ENCODE peak calls at places on chromosomes 4 and X, in ten cellular contexts. One of them, this sample, is unnamed.

GRCh38 chr4:11824557-11824956 is 395.9 kb upstream of the HS3ST1 start:
- DNase-seq in mesothelial cell of epicardium: no peak
- DNase-seq in right atrium auricular region: no peak
- DNase-seq in CD4-positive, alpha-beta T cell: no peak
- DNase-seq in GM12865: no peak
- DNase-seq in heart left ventricle: no peak
- DNase-seq in WERI-Rb-1: no peak
- DNase-seq in right lobe of liver: no peak
- DNase-seq in astrocyte: no peak
- DNase-seq in bronchial epithelial cell: no peak
- DNase-seq in this sample: no peak

GRCh38 chr4:111216791-111217190 is 593.9 kb upstream of the PITX2 start:
- DNase-seq in mesothelial cell of epicardium: no peak
- DNase-seq in right atrium auricular region: no peak
- DNase-seq in CD4-positive, alpha-beta T cell: no peak
- DNase-seq in GM12865: no peak
- DNase-seq in heart left ventricle: no peak
- DNase-seq in WERI-Rb-1: no peak
- DNase-seq in right lobe of liver: no peak
- DNase-seq in astrocyte: no peak
- DNase-seq in bronchial epithelial cell: no peak
- DNase-seq in this sample: no peak

GRCh38 chrX:121479406-121479805 is 432.0 kb downstream of the GLUD2 start:
- DNase-seq in mesothelial cell of epicardium: no peak
- DNase-seq in right atrium auricular region: no peak
- DNase-seq in CD4-positive, alpha-beta T cell: no peak
- DNase-seq in GM12865: no peak
- DNase-seq in heart left ventricle: no peak
- DNase-seq in WERI-Rb-1: no peak
- DNase-seq in right lobe of liver: no peak
- DNase-seq in astrocyte: no peak
- DNase-seq in bronchial epithelial cell: no peak
- DNase-seq in this sample: no peak

GRCh38 chr4:184384056-184384809 is 90.1 kb downstream of the IRF2 start:
- DNase-seq in mesothelial cell of epicardium: no peak
- DNase-seq in right atrium auricular region: peak
- DNase-seq in CD4-positive, alpha-beta T cell: no peak
- DNase-seq in GM12865: peak
- DNase-seq in heart left ventricle: no peak
- DNase-seq in WERI-Rb-1: no peak
- DNase-seq in right lobe of liver: no peak
- DNase-seq in astrocyte: peak
- DNase-seq in bronchial epithelial cell: peak
- DNase-seq in this sample: peak

GRCh38 chr4:158168606-158169005 is 4.2 kb downstream of the GASK1B start:
- DNase-seq in mesothelial cell of epicardium: no peak
- DNase-seq in right atrium auricular region: no peak
- DNase-seq in CD4-positive, alpha-beta T cell: no peak
- DNase-seq in GM12865: no peak
- DNase-seq in heart left ventricle: no peak
- DNase-seq in WERI-Rb-1: no peak
- DNase-seq in right lobe of liver: no peak
- DNase-seq in astrocyte: no peak
- DNase-seq in bronchial epithelial cell: no peak
- DNase-seq in this sample: no peak

GRCh38 chrX:13414006-13414647 is 94.3 kb upstream of the ATXN3L start:
- DNase-seq in mesothelial cell of epicardium: no peak
- DNase-seq in right atrium auricular region: no peak
- DNase-seq in CD4-positive, alpha-beta T cell: no peak
- DNase-seq in GM12865: no peak
- DNase-seq in heart left ventricle: no peak
- DNase-seq in WERI-Rb-1: peak
- DNase-seq in right lobe of liver: no peak
- DNase-seq in astrocyte: no peak
- DNase-seq in bronchial epithelial cell: no peak
- DNase-seq in this sample: no peak

GRCh38 chr4:98775672-98776071 is 117.3 kb upstream of the TSPAN5 start:
- DNase-seq in mesothelial cell of epicardium: no peak
- DNase-seq in right atrium auricular region: no peak
- DNase-seq in CD4-positive, alpha-beta T cell: no peak
- DNase-seq in GM12865: no peak
- DNase-seq in heart left ventricle: no peak
- DNase-seq in WERI-Rb-1: no peak
- DNase-seq in right lobe of liver: no peak
- DNase-seq in astrocyte: no peak
- DNase-seq in bronchial epithelial cell: no peak
- DNase-seq in this sample: no peak

GRCh38 chr4:24169956-24170355 is 280.1 kb upstream of the PPARGC1A start:
- DNase-seq in mesothelial cell of epicardium: no peak
- DNase-seq in right atrium auricular region: no peak
- DNase-seq in CD4-positive, alpha-beta T cell: no peak
- DNase-seq in GM12865: no peak
- DNase-seq in heart left ventricle: no peak
- DNase-seq in WERI-Rb-1: no peak
- DNase-seq in right lobe of liver: no peak
- DNase-seq in astrocyte: no peak
- DNase-seq in bronchial epithelial cell: no peak
- DNase-seq in this sample: no peak

GRCh38 chr4:156606444-156607197 is 365.0 kb downstream of the PDGFC start:
- DNase-seq in mesothelial cell of epicardium: no peak
- DNase-seq in right atrium auricular region: no peak
- DNase-seq in CD4-positive, alpha-beta T cell: no peak
- DNase-seq in GM12865: no peak
- DNase-seq in heart left ventricle: no peak
- DNase-seq in WERI-Rb-1: no peak
- DNase-seq in right lobe of liver: no peak
- DNase-seq in astrocyte: peak
- DNase-seq in bronchial epithelial cell: no peak
- DNase-seq in this sample: no peak

GRCh38 chrX:107731831-107732502 is 43.6 kb downstream of the TSC22D3 start:
- DNase-seq in mesothelial cell of epicardium: no peak
- DNase-seq in right atrium auricular region: peak
- DNase-seq in CD4-positive, alpha-beta T cell: no peak
- DNase-seq in GM12865: no peak
- DNase-seq in heart left ventricle: peak
- DNase-seq in WERI-Rb-1: no peak
- DNase-seq in right lobe of liver: peak
- DNase-seq in astrocyte: peak
- DNase-seq in bronchial epithelial cell: peak
- DNase-seq in this sample: no peak

GRCh38 chrX:107542500-107542899 is 85.8 kb upstream of the PRPS1 start:
- DNase-seq in mesothelial cell of epicardium: no peak
- DNase-seq in right atrium auricular region: no peak
- DNase-seq in CD4-positive, alpha-beta T cell: no peak
- DNase-seq in GM12865: peak
- DNase-seq in heart left ventricle: no peak
- DNase-seq in WERI-Rb-1: peak
- DNase-seq in right lobe of liver: no peak
- DNase-seq in astrocyte: peak
- DNase-seq in bronchial epithelial cell: peak
- DNase-seq in this sample: no peak

GRCh38 chr4:137601924-137602323 is 69.6 kb upstream of the PCDH18 start:
- DNase-seq in mesothelial cell of epicardium: no peak
- DNase-seq in right atrium auricular region: no peak
- DNase-seq in CD4-positive, alpha-beta T cell: no peak
- DNase-seq in GM12865: no peak
- DNase-seq in heart left ventricle: no peak
- DNase-seq in WERI-Rb-1: no peak
- DNase-seq in right lobe of liver: no peak
- DNase-seq in astrocyte: peak
- DNase-seq in bronchial epithelial cell: peak
- DNase-seq in this sample: no peak

GRCh38 chr4:30789219-30789671 is 69.1 kb downstream of the PCDH7 start:
- DNase-seq in mesothelial cell of epicardium: no peak
- DNase-seq in right atrium auricular region: no peak
- DNase-seq in CD4-positive, alpha-beta T cell: no peak
- DNase-seq in GM12865: no peak
- DNase-seq in heart left ventricle: no peak
- DNase-seq in WERI-Rb-1: no peak
- DNase-seq in right lobe of liver: no peak
- DNase-seq in astrocyte: no peak
- DNase-seq in bronchial epithelial cell: peak
- DNase-seq in this sample: no peak

GRCh38 chrX:35382966-35383365 is 415.2 kb upstream of the MAGEB16 start:
- DNase-seq in mesothelial cell of epicardium: no peak
- DNase-seq in right atrium auricular region: no peak
- DNase-seq in CD4-positive, alpha-beta T cell: no peak
- DNase-seq in GM12865: no peak
- DNase-seq in heart left ventricle: no peak
- DNase-seq in WERI-Rb-1: no peak
- DNase-seq in right lobe of liver: no peak
- DNase-seq in astrocyte: no peak
- DNase-seq in bronchial epithelial cell: no peak
- DNase-seq in this sample: no peak

GRCh38 chrX:130110379-130111219 is at the start of gene ELF4:
- DNase-seq in mesothelial cell of epicardium: no peak
- DNase-seq in right atrium auricular region: no peak
- DNase-seq in CD4-positive, alpha-beta T cell: peak
- DNase-seq in GM12865: peak
- DNase-seq in heart left ventricle: peak
- DNase-seq in WERI-Rb-1: peak
- DNase-seq in right lobe of liver: no peak
- DNase-seq in astrocyte: no peak
- DNase-seq in bronchial epithelial cell: no peak
- DNase-seq in this sample: peak

GRCh38 chr4:84493092-84493850 is 5.8 kb downstream of the NKX6-1 start:
- DNase-seq in mesothelial cell of epicardium: no peak
- DNase-seq in right atrium auricular region: no peak
- DNase-seq in CD4-positive, alpha-beta T cell: no peak
- DNase-seq in GM12865: peak
- DNase-seq in heart left ventricle: no peak
- DNase-seq in WERI-Rb-1: peak
- DNase-seq in right lobe of liver: no peak
- DNase-seq in astrocyte: peak
- DNase-seq in bronchial epithelial cell: no peak
- DNase-seq in this sample: no peak

GRCh38 chr4:3775011-3775410 is 8.8 kb downstream of the ADRA2C start:
- DNase-seq in mesothelial cell of epicardium: no peak
- DNase-seq in right atrium auricular region: no peak
- DNase-seq in CD4-positive, alpha-beta T cell: no peak
- DNase-seq in GM12865: no peak
- DNase-seq in heart left ventricle: no peak
- DNase-seq in WERI-Rb-1: no peak
- DNase-seq in right lobe of liver: no peak
- DNase-seq in astrocyte: no peak
- DNase-seq in bronchial epithelial cell: no peak
- DNase-seq in this sample: no peak

GRCh38 chr4:54998991-54999390 is 126.4 kb downstream of the KDR start:
- DNase-seq in mesothelial cell of epicardium: no peak
- DNase-seq in right atrium auricular region: no peak
- DNase-seq in CD4-positive, alpha-beta T cell: no peak
- DNase-seq in GM12865: no peak
- DNase-seq in heart left ventricle: no peak
- DNase-seq in WERI-Rb-1: no peak
- DNase-seq in right lobe of liver: no peak
- DNase-seq in astrocyte: peak
- DNase-seq in bronchial epithelial cell: peak
- DNase-seq in this sample: no peak
- TF ChIP-seq CTCF in mesothelial cell of epicardium: no peak
- TF ChIP-seq CTCF in right atrium auricular region: peak
- TF ChIP-seq CTCF in CD4-positive, alpha-beta T cell: no peak
- TF ChIP-seq CTCF in GM12865: no peak
- TF ChIP-seq CTCF in heart left ventricle: peak
- TF ChIP-seq CTCF in WERI-Rb-1: no peak
- TF ChIP-seq CTCF in right lobe of liver: peak
- TF ChIP-seq CTCF in astrocyte: peak
- TF ChIP-seq CTCF in bronchial epithelial cell: peak
- TF ChIP-seq CTCF in this sample: no peak

DNA sequence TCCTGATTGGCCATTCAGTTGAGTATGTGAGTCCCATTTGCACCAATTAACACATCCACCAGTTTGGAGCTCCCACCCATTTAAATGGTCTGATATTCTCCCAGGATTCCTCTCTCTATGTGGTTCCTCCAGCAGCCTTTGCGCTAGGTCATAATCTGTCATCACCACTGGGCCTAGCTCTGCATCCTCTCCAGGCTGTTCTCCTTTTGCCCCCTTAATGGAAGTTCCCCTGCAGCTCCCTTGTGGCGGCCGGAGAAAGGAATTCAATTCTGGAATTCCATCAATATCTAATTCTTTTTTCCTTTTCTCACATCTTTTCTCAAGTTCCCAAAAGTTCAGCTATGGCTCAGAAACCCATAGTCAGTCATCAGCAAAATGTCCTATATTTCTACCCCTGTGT is 2184.4 kb upstream of the AGA start:
- DNase-seq in mesothelial cell of epicardium: no peak
- DNase-seq in right atrium auricular region: no peak
- DNase-seq in CD4-positive, alpha-beta T cell: no peak
- DNase-seq in GM12865: no peak
- DNase-seq in heart left ventricle: no peak
- DNase-seq in WERI-Rb-1: no peak
- DNase-seq in right lobe of liver: no peak
- DNase-seq in astrocyte: no peak
- DNase-seq in bronchial epithelial cell: no peak
- DNase-seq in this sample: no peak
- TF ChIP-seq CTCF in mesothelial cell of epicardium: no peak
- TF ChIP-seq CTCF in right atrium auricular region: no peak
- TF ChIP-seq CTCF in CD4-positive, alpha-beta T cell: no peak
- TF ChIP-seq CTCF in GM12865: no peak
- TF ChIP-seq CTCF in heart left ventricle: no peak
- TF ChIP-seq CTCF in WERI-Rb-1: peak
- TF ChIP-seq CTCF in right lobe of liver: no peak
- TF ChIP-seq CTCF in astrocyte: peak
- TF ChIP-seq CTCF in bronchial epithelial cell: no peak
- TF ChIP-seq CTCF in this sample: no peak

DNA sequence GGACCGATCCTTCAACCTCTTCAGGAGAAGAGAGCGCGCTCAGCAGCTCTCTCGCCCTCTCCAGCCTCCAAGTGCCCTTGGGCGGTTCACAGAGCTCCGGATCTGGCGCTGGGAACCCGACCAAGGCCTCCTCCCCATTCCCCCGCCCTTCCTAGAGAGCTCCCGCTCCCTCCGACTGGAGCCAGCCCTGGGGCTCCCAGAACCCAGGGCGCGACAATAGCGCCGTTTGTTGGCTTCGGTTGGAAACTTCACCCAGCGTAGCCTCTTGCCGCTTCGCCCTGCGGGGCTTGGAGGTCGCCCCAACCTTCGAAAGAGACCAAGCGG is 3.1 kb upstream of the SOX3 start:
- DNase-seq in mesothelial cell of epicardium: no peak
- DNase-seq in right atrium auricular region: no peak
- DNase-seq in CD4-positive, alpha-beta T cell: no peak
- DNase-seq in GM12865: no peak
- DNase-seq in heart left ventricle: no peak
- DNase-seq in WERI-Rb-1: no peak
- DNase-seq in right lobe of liver: no peak
- DNase-seq in astrocyte: no peak
- DNase-seq in bronchial epithelial cell: peak
- DNase-seq in this sample: no peak
- TF ChIP-seq CTCF in mesothelial cell of epicardium: no peak
- TF ChIP-seq CTCF in right atrium auricular region: no peak
- TF ChIP-seq CTCF in CD4-positive, alpha-beta T cell: no peak
- TF ChIP-seq CTCF in GM12865: no peak
- TF ChIP-seq CTCF in heart left ventricle: no peak
- TF ChIP-seq CTCF in WERI-Rb-1: no peak
- TF ChIP-seq CTCF in right lobe of liver: no peak
- TF ChIP-seq CTCF in astrocyte: peak
- TF ChIP-seq CTCF in bronchial epithelial cell: peak
- TF ChIP-seq CTCF in this sample: no peak

DNA sequence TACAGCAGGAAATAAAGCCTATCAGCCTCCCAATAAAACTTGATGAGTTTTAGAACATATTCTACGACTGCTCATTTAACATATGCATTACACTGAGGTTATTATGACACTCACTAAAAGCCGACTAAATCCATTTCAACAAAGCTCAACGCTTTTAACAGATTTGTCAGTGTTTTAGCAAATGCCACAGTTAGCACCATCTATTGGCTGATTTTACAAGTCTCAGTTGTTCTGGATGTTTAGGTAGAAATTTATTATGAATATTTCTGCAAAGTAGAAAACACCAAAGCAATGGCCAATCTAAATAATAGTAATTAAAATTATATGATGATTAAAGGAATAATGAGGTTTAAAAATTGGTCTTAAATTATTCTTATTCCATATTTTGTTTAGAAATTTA is 993.2 kb upstream of the PCDH7 start:
- DNase-seq in mesothelial cell of epicardium: no peak
- DNase-seq in right atrium auricular region: no peak
- DNase-seq in CD4-positive, alpha-beta T cell: no peak
- DNase-seq in GM12865: no peak
- DNase-seq in heart left ventricle: no peak
- DNase-seq in WERI-Rb-1: no peak
- DNase-seq in right lobe of liver: no peak
- DNase-seq in astrocyte: no peak
- DNase-seq in bronchial epithelial cell: no peak
- DNase-seq in this sample: no peak
- TF ChIP-seq CTCF in mesothelial cell of epicardium: no peak
- TF ChIP-seq CTCF in right atrium auricular region: no peak
- TF ChIP-seq CTCF in CD4-positive, alpha-beta T cell: no peak
- TF ChIP-seq CTCF in GM12865: no peak
- TF ChIP-seq CTCF in heart left ventricle: no peak
- TF ChIP-seq CTCF in WERI-Rb-1: no peak
- TF ChIP-seq CTCF in right lobe of liver: no peak
- TF ChIP-seq CTCF in astrocyte: no peak
- TF ChIP-seq CTCF in bronchial epithelial cell: no peak
- TF ChIP-seq CTCF in this sample: no peak